ENCODE peak calls at places on chromosomes 2 and 18, in five cellular contexts. E, R, O, Q and V are unnamed samples.

GRCh38 chr2:64889803-64890202 is 99.4 kb upstream of the SLC1A4 start:
- DNase-seq in O (no peak), E (no peak), Q (no peak), R (no peak), V (no peak)

GRCh38 chr18:11963991-11964484 is 17.3 kb upstream of the IMPA2 start:
- DNase-seq in Q (peak; percentile 31), R (no peak), O (no peak), E (no peak), V (peak; percentile 16)

GRCh38 chr2:99865818-99866676 is 276.3 kb downstream of the AFF3 start:
- DNase-seq in Q (no peak), R (no peak), O (no peak), E (no peak), V (no peak)

GRCh38 chr2:42463570-42463969 is 30.2 kb downstream of the KCNG3 start:
- DNase-seq in E (no peak), R (no peak), Q (no peak), O (no peak), V (no peak)

GRCh38 chr18:79373736-79374135 is 22.0 kb upstream of the NFATC1 start:
- DNase-seq in O (no peak), Q (no peak), E (no peak), R (no peak), V (no peak)

GRCh38 chr2:56898986-56899385 is 715.2 kb downstream of the CCDC85A start:
- DNase-seq in O (no peak), R (no peak), E (no peak), Q (no peak), V (no peak)

GRCh38 chr18:79631761-79632446 is 47.7 kb upstream of the CTDP1 start:
- DNase-seq in R (no peak), E (peak; percentile 30), Q (peak; percentile 4), O (no peak), V (no peak)

GRCh38 chr18:24136967-24137373 is 1.9 kb upstream of the CABYR start:
- DNase-seq in E (no peak), O (no peak), R (peak; percentile 29), Q (no peak), V (no peak)

GRCh38 chr2:109237792-109238191 is 108.8 kb downstream of the SH3RF3 start:
- DNase-seq in E (peak; percentile 32), Q (no peak), R (no peak), O (no peak), V (no peak)

GRCh38 chr18:37516361-37516853 is 49.2 kb downstream of the CELF4 start:
- DNase-seq in E (no peak), Q (no peak), O (no peak), R (no peak), V (no peak)

GRCh38 chr18:12742453-12742852 is 39.6 kb downstream of the PSMG2 start:
- DNase-seq in R (no peak), O (no peak), Q (no peak), E (no peak), V (peak; percentile 57)

GRCh38 chr2:182372661-182373060 is 54.2 kb downstream of the PDE1A start:
- DNase-seq in O (no peak), R (no peak), Q (no peak), E (peak; percentile 68), V (peak; percentile 84)

GRCh38 chr18:75066936-75067335 is 142.0 kb downstream of the PTGR3 start:
- DNase-seq in O (no peak), E (no peak), R (no peak), Q (no peak), V (no peak)

GRCh38 chr2:120305296-120305695 is 40.6 kb upstream of the INHBB start:
- DNase-seq in E (no peak), R (peak; percentile 22), Q (peak; percentile 78), O (no peak), V (no peak)

GRCh38 chr2:68196120-68196716 is 38.5 kb downstream of the PNO1 start:
- DNase-seq in E (no peak), O (peak; percentile 29), Q (no peak), R (no peak), V (peak; percentile 66)

GRCh38 chr2:46045888-46046287 is 251.3 kb upstream of the EPAS1 start:
- DNase-seq in O (no peak), R (no peak), Q (no peak), E (no peak), V (no peak)

GRCh38 chr18:10261315-10262276 is 192.8 kb upstream of the APCDD1 start:
- DNase-seq in O (no peak), E (peak; percentile 36), Q (no peak), R (peak; percentile 31), V (peak; percentile 20)

GRCh38 chr18:4854664-4855063 is 342.4 kb downstream of the AKAIN1 start:
- DNase-seq in O (no peak), E (no peak), Q (no peak), R (no peak), V (no peak)

GRCh38 chr2:236119476-236119875 is 48.7 kb downstream of the GBX2 start:
- DNase-seq in E (no peak), O (no peak), Q (no peak), R (no peak), V (no peak)

GRCh38 chr2:139142252-139142651 is 362.1 kb upstream of the NXPH2 start:
- DNase-seq in E (no peak), Q (no peak), R (peak; percentile 4), O (no peak), V (peak; percentile 39)

GRCh38 chr2:21317131-21317530 is 193.4 kb downstream of the TDRD15 start:
- DNase-seq in Q (peak; percentile 54), E (peak; percentile 68), O (peak; percentile 61), R (peak; percentile 63), V (no peak)

GRCh38 chr18:31206787-31207381 is 44.2 kb upstream of the DSC1 start:
- DNase-seq in O (peak; percentile 45), R (peak; percentile 90), E (peak; percentile 64), Q (no peak), V (no peak)

GRCh38 chr18:10736984-10737383 is 211.2 kb downstream of the NAPG start:
- DNase-seq in O (no peak), E (no peak), R (no peak), Q (no peak), V (no peak)

GRCh38 chr2:143939976-143940375 is 579.9 kb downstream of the ZEB2 start:
- DNase-seq in Q (no peak), O (no peak), E (no peak), R (no peak), V (peak; percentile 74)
- H3K4me3 ChIP-seq in Q (no peak overlapping the region), O (peak overlapping the region; percentile 8), E (no peak overlapping the region), R (no peak overlapping the region), V (no peak overlapping the region)

GRCh38 chr2:60554649-60555065 is 1.2 kb upstream of the BCL11A start:
- DNase-seq in O (no peak), Q (peak; percentile 63), E (no peak), R (no peak), V (no peak)

GRCh38 chr2:60556441-60556997 is 3.1 kb upstream of the BCL11A start:
- DNase-seq in O (no peak), R (no peak), Q (no peak), E (no peak), V (no peak)

GRCh38 chr2:60553992-60554648 is 666 bp upstream of the BCL11A start:
- DNase-seq in O (no peak), Q (peak; percentile 64), E (no peak), R (peak; percentile 45), V (no peak)

GRCh38 chr2:60555794-60556161 is 2.3 kb upstream of the BCL11A start:
- DNase-seq in O (no peak), Q (no peak), E (no peak), R (no peak), V (no peak)

DNA sequence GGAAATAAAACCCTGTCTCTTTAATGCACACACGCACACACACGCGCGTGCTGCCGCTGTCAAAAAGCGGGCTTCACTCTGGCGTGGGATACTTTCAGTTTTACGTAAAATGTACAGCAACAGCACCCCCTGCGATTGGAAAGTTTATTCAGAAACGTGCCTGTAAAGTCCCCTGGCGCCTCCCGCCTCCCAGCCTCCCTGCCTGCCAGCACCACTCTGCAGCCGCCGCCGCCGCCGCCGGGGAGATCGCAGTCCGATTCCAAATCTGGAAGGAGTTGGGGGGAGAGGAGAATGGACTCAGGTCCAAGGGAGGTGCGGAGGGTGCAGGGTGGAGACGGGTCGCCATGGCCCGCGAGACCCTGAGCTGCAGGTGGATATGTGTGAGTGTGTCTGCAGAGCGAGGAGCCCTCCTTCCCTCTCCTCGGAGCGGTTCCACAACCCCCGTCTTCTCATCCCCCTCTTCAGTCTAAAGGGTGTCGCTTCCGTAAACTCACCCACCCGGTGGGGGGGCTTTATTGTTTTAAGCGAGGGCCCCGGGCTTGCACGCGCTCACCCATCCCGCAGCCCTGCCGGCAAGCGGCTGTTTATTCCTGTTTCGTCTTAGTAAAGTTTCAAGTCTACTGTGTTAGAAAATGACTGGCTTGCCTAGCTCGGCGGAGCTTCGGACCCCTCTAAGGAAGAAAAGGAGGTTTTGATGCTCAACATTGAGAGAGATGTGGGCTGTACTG is 1.8 kb upstream of the BCL11A start:
- DNase-seq in O (no peak), R (peak; percentile 79), Q (peak; percentile 83), E (no peak), V (peak; percentile 53)
- TF ChIP-seq CTCF in O (no peak), R (peak; percentile 48), Q (peak; percentile 43), E (peak; percentile 38), V (peak; percentile 26)

GRCh38 chr2:162317058-162317742 is 1.3 kb downstream of the IFIH1 start:
- DNase-seq in Q (no peak), R (peak; percentile 15), E (no peak), O (no peak), V (no peak)
- H3K4me3 ChIP-seq in Q (no peak overlapping the region), R (peak overlapping the region; percentile 70), E (peak overlapping the region; percentile 66), O (peak overlapping the region; percentile 73), V (peak overlapping the region; percentile 88)

GRCh38 chr2:201071305-201072200 is at the start of the genes HYCC2 and NDUFB3:
- DNase-seq in O (peak; percentile 89), R (peak; percentile 98), E (peak; percentile 93), Q (peak; percentile 92), V (peak; percentile 95)
- TF ChIP-seq CTCF in O (no peak), R (peak; percentile 30), E (peak; percentile 55), Q (peak; percentile 43), V (peak; percentile 35)

GRCh38 chr2:26562811-26563645 is 78.1 kb downstream of the CIB4 start:
- DNase-seq in O (no peak), R (no peak), E (no peak), Q (no peak), V (peak; percentile 64)
- H3K4me3 ChIP-seq in O (peak overlapping the region; percentile 51), R (no peak overlapping the region), E (peak overlapping the region; percentile 27), Q (no peak overlapping the region), V (peak overlapping the region; percentile 40)

DNA sequence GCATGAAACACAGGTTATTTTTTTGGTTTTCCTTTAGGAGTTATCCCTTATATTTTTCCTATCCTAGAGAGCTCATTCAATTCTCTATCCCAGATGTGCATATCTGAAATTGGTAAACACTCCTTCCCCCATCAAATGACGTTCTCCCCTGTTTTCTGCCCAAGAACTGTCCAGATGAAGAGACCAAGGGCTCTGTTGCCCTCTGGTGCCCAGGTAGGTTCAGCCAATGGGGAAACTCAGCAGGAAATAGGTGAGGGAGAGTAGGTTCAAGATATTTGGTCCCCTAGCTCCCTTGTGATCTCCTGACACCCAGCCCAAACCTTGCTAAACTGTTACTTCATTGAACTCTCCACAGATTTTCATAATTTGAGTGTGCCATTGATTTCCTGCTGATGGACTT is 14.1 kb upstream of the INO80C start:
- DNase-seq in Q (no peak), R (peak; percentile 27), O (no peak), E (no peak), V (no peak)
- TF ChIP-seq CTCF in Q (peak; percentile 31), R (peak; percentile 26), O (no peak), E (no peak), V (no peak)